ENCODE peak calls at places on chromosome 1, in seven cellular contexts. R, J, I, B, D, W and M are unnamed samples.

GRCh38 chr1:81305997-81306452 is 494.7 kb upstream of the ADGRL2 start:
- DNase-seq in B (peak; percentile 56), I (peak; percentile 69), R (no peak), D (peak; percentile 24), J (no peak), W (peak; percentile 65), M (no peak)

GRCh38 chr1:204711947-204712701 is 26.6 kb upstream of the LRRN2 start:
- DNase-seq in R (no peak), D (peak; percentile 33), B (no peak), W (peak; percentile 48), J (no peak), I (no peak), M (no peak)

GRCh38 chr1:78003882-78004718 is 639 bp upstream of the DNAJB4 start:
- DNase-seq in R (peak; percentile 19), D (peak; percentile 57), J (peak; percentile 24), I (peak; percentile 80), B (peak; percentile 79), W (no peak), M (no peak)

GRCh38 chr1:228459091-228459993 is 27.8 kb upstream of the RNF187 start:
- DNase-seq in B (peak; percentile 88), W (peak; percentile 84), R (peak; percentile 35), J (peak; percentile 49), I (peak; percentile 84), D (peak; percentile 34), M (peak; percentile 37)

GRCh38 chr1:172726740-172727139 is 67.8 kb downstream of the FASLG start:
- DNase-seq in B (no peak), J (no peak), D (no peak), I (no peak), R (no peak), W (no peak), M (no peak)

GRCh38 chr1:19260211-19261138 is 8.9 kb downstream of the MRTO4 start:
- DNase-seq in R (no peak), B (no peak), J (no peak), D (no peak), I (peak; percentile 29), W (no peak), M (no peak)

GRCh38 chr1:106956721-106957120 is 99.8 kb upstream of the PRMT6 start:
- DNase-seq in I (no peak), J (no peak), R (no peak), D (no peak), B (no peak), W (no peak), M (no peak)

GRCh38 chr1:237327061-237327460 is 285.1 kb downstream of the RYR2 start:
- DNase-seq in J (no peak), D (no peak), R (no peak), W (no peak), B (no peak), I (no peak), M (no peak)

GRCh38 chr1:182246783-182247182 is 144.8 kb downstream of the GLUL start:
- DNase-seq in B (no peak), I (no peak), D (no peak), J (no peak), R (no peak), W (no peak), M (no peak)

GRCh38 chr1:110559157-110559556 is 40.2 kb upstream of the KCNA10 start:
- DNase-seq in I (no peak), D (no peak), R (no peak), W (no peak), J (no peak), B (no peak), M (no peak)

GRCh38 chr1:26412180-26412840 is 1.7 kb downstream of the LIN28A start:
- DNase-seq in R (no peak), W (no peak), J (no peak), D (no peak), I (no peak), B (no peak), M (no peak)

GRCh38 chr1:147605591-147605990 is 64.3 kb downstream of the BCL9 start:
- DNase-seq in W (no peak), R (no peak), D (no peak), J (no peak), I (no peak), B (no peak), M (no peak)

GRCh38 chr1:181140398-181140797 is 51.9 kb downstream of the IER5 start:
- DNase-seq in J (no peak), D (no peak), B (no peak), I (no peak), R (no peak), W (no peak), M (no peak)

GRCh38 chr1:156284112-156284511 is at the start of gene TMEM79:
- DNase-seq in R (no peak), W (no peak), J (no peak), D (no peak), B (no peak), I (no peak), M (no peak)

GRCh38 chr1:47764461-47765046 is 232.6 kb downstream of the TRABD2B start:
- DNase-seq in B (no peak), J (no peak), W (no peak), I (no peak), D (no peak), R (no peak), M (no peak)

GRCh38 chr1:211174375-211174774 is 40.4 kb upstream of the KCNH1 start:
- DNase-seq in I (no peak), B (no peak), W (no peak), J (no peak), D (no peak), R (no peak), M (no peak)